ENCODE peak calls at places on chromosomes 13 and 19, in four cellular contexts. B is CD4-positive, alpha-beta memory T cell; H is esophagus squamous epithelium; S is mesendoderm. T is an unnamed sample. For H3K4me1, the result is how much of the 10 kb centered on the place peaks cover.

GRCh38 chr13:45238945-45239795 is 38.3 kb upstream of the KCTD4 start:
- DNase-seq in B (no peak), H (no peak), S (no peak), T (no peak)

GRCh38 chr19:41887711-41888382 is 4.9 kb downstream of the ARHGEF1 start:
- DNase-seq in B (peak), H (no peak), S (peak), T (peak)

GRCh38 chr13:45243072-45243471 is 42.2 kb upstream of the KCTD4 start:
- DNase-seq in B (no peak), H (no peak), S (no peak), T (no peak)

GRCh38 chr13:30364133-30364532 is 56.8 kb upstream of the KATNAL1 start:
- DNase-seq in B (no peak), H (no peak), S (peak), T (no peak)

GRCh38 chr13:44347905-44348304 is 25.7 kb upstream of the SERP2 start:
- DNase-seq in B (no peak), H (no peak), S (no peak), T (no peak)

GRCh38 chr13:114124921-114125320 is 7.5 kb downstream of the RASA3 start:
- DNase-seq in B (peak), H (no peak), S (no peak), T (peak)

GRCh38 chr19:752652-753517 is 2.0 kb downstream of the MISP start:
- DNase-seq in B (no peak), H (no peak), S (no peak), T (no peak)

GRCh38 chr13:57314897-57315520 is 148.0 kb downstream of the PRR20E start:
- DNase-seq in B (no peak), H (no peak), S (peak), T (no peak)

GRCh38 chr19:48152552-48152951 is 17.6 kb downstream of the LIG1 start:
- DNase-seq in B (peak), H (no peak), S (peak), T (peak)

GRCh38 chr13:20351279-20352022 is 119.3 kb upstream of the GJB6 start:
- DNase-seq in B (no peak), H (no peak), S (no peak), T (no peak)

GRCh38 chr13:21672811-21673591 is 2.1 kb downstream of the FGF9 start:
- DNase-seq in B (no peak), H (no peak), S (no peak), T (no peak)

GRCh38 chr13:110138009-110138699 is 168.8 kb downstream of the COL4A1 start:
- DNase-seq in B (peak), H (no peak), S (peak), T (no peak)

GRCh38 chr19:23345838-23346237 is 49.4 kb downstream of the ZNF91 start:
- DNase-seq in B (no peak), H (no peak), S (peak), T (no peak)

GRCh38 chr13:76350399-76350798 is 535.8 kb downstream of the KCTD12 start:
- DNase-seq in B (no peak), H (no peak), S (no peak), T (no peak)

GRCh38 chr19:15404780-15405211 is 14.0 kb downstream of the AKAP8L start:
- DNase-seq in B (no peak), H (no peak), S (no peak), T (no peak)

GRCh38 chr19:48859711-48860572 is 8.5 kb downstream of the PLEKHA4 start:
- DNase-seq in B (no peak), H (no peak), S (peak), T (no peak)

GRCh38 chr13:40974460-40975407 is 44.4 kb downstream of the ELF1 start:
- DNase-seq in B (peak), H (no peak), S (peak), T (peak)
- H3K4me1 ChIP-seq in B (half or more), H (under half), S (under half), T (half or more)

DNA sequence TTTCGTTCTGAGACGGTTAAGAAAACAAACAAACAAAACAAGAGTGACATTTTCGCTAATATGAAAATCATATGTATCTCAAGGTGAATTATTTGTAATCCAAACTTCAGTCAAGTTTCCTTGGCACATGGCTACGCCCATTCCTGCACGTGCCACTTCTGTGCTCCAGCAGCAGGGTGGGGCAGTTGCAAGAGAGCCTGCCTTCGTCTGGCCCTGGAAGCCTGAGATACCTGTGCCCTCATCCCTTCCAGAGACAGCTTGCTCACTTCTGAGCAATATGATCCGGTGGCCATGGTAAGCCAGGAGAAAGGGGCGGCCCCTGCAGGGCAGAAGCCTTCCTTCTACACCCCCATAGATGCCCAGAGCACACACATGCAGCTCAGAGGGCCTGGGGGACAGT is 22.1 kb downstream of the DPP9 start:
- DNase-seq in B (no peak), H (no peak), S (no peak), T (no peak)
- H3K27ac ChIP-seq in B (no peak), H (no peak), S (no peak), T (no peak)

GRCh38 chr19:5070390-5070789 is 101.5 kb downstream of the KDM4B start:
- DNase-seq in B (no peak), H (no peak), S (no peak), T (no peak)
- H3K4me1 ChIP-seq in B (under half), H (under half), S (under half), T (under half)

GRCh38 chr19:14166448-14166847 is 30.1 kb upstream of the ASF1B start:
- DNase-seq in B (peak), H (no peak), S (no peak), T (peak)
- H3K27ac ChIP-seq in B (peak), H (no peak), S (no peak), T (peak)

GRCh38 chr19:18202759-18203407 is 959 bp downstream of the RAB3A start:
- DNase-seq in B (no peak), H (no peak), S (no peak), T (no peak)
- H3K4me1 ChIP-seq in B (under half), H (under half), S (under half), T (under half)

DNA sequence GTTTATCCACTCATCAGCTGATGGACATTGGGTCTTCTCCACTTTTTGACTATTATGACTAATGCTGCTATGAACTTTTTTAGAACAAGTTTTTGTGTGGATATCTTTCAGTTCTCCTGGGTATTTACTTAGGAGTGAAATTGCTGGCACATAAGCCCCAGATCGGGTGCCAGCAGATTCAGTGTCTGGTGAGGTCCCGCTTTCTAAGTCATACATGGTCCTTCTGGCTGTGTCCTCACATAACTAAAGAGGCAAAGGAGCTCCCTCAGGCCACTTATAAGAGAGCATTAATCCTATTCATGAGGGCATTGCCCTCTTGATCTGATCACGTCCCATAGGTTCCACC is 600 bp upstream of the ZNF226 start:
- DNase-seq in B (no peak), H (no peak), S (no peak), T (no peak)
- H3K27ac ChIP-seq in B (no peak), H (peak), S (no peak), T (peak)

DNA sequence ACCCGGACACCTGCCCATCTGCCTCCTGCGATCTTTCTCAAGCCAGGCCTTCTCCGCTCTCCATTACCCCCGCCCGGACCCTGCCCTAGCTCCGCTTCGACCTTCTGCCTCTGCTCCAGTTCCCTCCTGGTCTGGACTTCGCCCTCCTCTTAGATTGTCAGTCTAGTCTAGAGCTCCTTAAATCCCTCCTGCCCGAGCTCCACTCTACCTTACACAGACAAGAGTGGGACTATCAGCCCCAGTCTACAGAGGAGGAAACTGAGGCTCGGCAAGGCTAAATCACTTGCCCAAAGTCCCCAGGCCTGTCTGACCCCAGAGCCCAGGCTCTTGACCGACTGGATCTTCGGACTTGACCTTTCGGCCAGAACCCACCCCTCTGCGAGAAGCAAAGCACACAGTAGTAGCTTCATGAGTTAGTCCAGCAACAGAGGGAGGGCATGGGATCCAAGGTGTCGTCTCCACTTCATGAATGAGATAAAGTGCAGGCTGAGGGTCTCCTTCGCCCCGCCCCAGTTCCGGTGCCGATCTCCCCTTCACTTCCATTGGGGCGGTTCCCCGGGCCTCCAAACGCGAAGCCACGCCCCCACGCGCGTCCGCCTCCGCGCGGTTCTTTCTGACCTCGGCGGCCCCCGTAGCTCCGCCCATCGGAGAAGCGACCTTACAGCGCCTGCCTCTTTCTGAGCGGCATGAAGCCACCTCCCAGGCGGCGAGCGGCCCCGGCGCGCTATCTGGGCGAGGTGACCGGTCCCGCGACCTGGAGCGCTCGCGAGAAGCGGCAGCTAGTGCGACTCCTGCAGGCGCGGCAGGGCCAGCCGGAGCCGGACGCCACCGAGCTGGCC is at the start of gene SNAPC2:
- DNase-seq in B (peak), H (peak), S (peak), T (peak)
- H3K4me1 ChIP-seq in B (half or more), H (under half), S (under half), T (half or more)

GRCh38 chr19:44776402-44777096 is 1.1 kb upstream of the CBLC start:
- DNase-seq in B (no peak), H (no peak), S (no peak), T (no peak)
- H3K27ac ChIP-seq in B (no peak), H (peak), S (no peak), T (no peak)

DNA sequence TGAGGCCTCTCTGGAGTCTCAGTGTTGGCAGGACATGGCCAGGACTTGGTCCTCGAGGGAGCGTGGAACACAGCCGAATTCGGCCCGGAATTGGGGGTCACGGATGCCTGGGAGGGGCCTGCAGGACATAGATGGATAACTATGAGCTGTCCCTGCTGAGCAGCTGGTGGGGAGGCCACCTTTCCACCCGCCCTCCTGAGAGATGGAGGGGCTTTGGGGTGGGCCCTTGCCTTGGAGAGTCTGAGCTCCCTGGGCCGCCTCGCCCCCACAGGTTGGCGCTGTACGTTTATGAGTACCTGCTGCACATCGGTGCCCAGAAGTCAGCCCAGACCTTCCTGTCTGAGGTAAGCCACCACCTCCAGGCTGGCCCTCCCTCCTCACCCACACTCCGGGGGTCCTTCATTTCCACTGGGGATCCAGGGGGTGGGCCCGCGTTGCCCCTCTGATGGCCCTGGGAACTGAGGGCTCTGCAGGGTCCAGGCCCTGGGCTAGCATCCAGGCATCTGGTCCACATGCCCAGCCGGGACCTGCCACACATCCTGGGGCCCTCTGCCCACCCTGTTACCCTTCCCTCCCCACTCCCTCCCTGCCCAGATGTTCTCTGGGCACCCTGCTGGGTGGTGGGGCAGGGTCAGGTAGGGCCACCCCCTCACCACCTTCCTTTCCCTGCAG is 8.0 kb downstream of the SSBP4 start:
- DNase-seq in B (no peak), H (no peak), S (no peak), T (no peak)
- H3K4me1 ChIP-seq in B (half or more), H (under half), S (under half), T (half or more)

DNA sequence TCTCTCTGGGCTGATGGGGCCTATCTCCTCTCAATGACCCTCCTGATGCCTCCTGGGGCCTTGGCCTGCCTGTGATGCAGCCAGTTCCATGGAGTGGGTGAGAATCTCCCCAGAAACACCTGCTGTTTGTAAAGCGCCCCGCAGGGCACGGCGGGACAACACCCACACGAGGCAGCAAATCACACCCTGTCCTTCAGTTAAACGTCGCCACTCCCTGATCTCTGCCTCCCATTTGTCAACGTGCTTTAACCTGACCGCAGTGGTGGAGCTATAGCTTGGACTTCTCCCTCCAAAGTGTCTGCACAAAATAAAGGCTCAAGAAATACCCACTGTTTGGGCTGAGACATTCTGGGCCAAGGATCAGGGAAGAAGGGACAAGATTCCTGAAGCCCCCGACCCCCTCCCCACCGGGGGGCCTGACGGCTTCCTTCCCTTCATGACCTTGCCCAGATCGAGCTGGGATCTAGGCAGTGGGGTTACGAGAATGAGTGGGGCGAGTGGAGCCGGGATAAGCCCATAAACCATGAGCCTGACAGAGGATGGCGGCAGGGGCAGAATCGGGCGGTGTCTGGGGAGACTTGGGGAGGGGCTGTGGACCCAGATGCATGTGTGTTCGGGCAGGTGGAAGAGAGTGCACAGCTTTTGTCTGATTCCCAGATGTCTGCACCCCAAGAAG is 8.0 kb downstream of the MYDGF start:
- DNase-seq in B (no peak), H (no peak), S (no peak), T (no peak)
- H3K27ac ChIP-seq in B (no peak), H (no peak), S (no peak), T (no peak)